ENCODE peak calls at places on chromosomes 12 and 14, in five cellular contexts. D is choroid plexus epithelial cell, A is brain microvascular endothelial cell, U is astrocyte of the spinal cord, H is AG10803. K is an unnamed sample.

GRCh38 chr12:99611117-99611516 is 36.4 kb upstream of the GARIN6 start:
- DNase-seq in A (no peak), U (no peak), H (no peak), D (no peak), K (no peak)

GRCh38 chr12:95118138-95118787 is 44.8 kb upstream of the NR2C1 start:
- DNase-seq in D (peak; percentile 69), U (peak; percentile 81), A (peak; percentile 75), H (peak; percentile 92), K (no peak)

GRCh38 chr14:102726191-102726949 is 50.9 kb upstream of the TRAF3 start:
- DNase-seq in D (no peak), A (no peak), H (no peak), U (no peak), K (no peak)

GRCh38 chr12:123856681-123857080 is 94.6 kb downstream of the DNAH10 start:
- DNase-seq in H (no peak), U (no peak), D (no peak), A (no peak), K (no peak)

GRCh38 chr12:112430929-112431328 is 12.2 kb downstream of the PTPN11 start:
- DNase-seq in U (no peak), D (no peak), H (no peak), A (no peak), K (no peak)

GRCh38 chr12:55612646-55613045 is 24.0 kb upstream of the OR10P1 start:
- DNase-seq in D (no peak), H (no peak), A (no peak), U (no peak), K (no peak)

GRCh38 chr12:55955800-55956508 is 9.9 kb downstream of the PMEL start:
- DNase-seq in U (peak; percentile 46), D (peak; percentile 36), H (peak; percentile 44), A (peak; percentile 47), K (no peak)

GRCh38 chr14:55773984-55774581 is 194.1 kb downstream of the KTN1 start:
- DNase-seq in U (no peak), H (no peak), D (no peak), A (no peak), K (no peak)

GRCh38 chr12:51318846-51319570 is 5.0 kb downstream of the BIN2 start:
- DNase-seq in H (no peak), D (no peak), U (no peak), A (no peak), K (peak; percentile 61)

GRCh38 chr12:75859868-75860267 is 171.7 kb downstream of the PHLDA1 start:
- DNase-seq in A (no peak), U (no peak), H (peak; percentile 60), D (no peak), K (no peak)

GRCh38 chr14:42045393-42045792 is 438.7 kb downstream of the LRFN5 start:
- DNase-seq in D (no peak), H (no peak), U (no peak), A (no peak), K (no peak)

DNA sequence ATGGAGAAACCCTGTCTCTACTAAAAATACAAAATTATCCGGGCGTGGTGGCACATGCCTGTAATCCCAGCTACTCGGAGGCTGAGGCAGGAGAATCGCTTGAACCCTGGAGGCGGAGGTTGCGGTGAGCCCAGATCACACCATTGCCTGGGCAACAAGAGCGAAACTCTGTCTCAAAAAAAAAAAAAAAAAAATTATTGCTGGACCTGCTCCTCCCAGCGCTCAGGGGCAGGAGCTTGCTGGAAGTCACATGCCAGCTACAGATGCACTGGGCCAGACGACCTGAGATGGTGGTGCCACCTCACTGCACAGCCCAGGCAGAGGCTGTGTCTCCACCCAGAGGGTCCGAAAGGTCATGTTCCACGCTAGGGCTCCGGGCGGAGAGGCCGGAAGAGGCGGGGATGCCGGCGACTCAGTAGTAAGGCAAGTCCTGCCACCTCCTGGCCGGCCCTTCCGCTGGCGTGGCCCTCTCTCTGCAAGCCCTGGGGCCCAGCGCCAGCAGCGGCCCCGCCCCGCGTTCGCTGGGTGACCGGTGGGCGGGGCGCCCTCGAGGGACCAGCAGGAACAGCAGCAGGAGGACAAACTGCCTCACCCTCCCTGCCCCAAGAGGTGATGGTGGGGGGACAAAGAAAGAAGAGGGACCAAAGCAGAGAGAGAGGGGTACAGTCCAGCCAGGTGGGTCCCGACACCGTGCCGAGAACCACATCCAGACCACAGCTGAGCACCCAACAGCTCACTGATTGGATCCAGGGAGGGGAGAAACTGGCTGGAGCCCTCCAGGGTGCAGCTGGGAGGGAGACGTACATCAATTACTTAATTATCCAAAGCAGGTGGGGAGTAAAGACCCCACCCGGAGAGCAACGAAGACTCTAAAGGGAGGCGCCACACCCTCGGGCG is 3.6 kb upstream of the RHOF start:
- DNase-seq in H (peak; percentile 88), A (peak; percentile 68), D (peak; percentile 82), U (peak; percentile 88), K (no peak)
- TF ChIP-seq CTCF in H (peak; percentile 36), A (peak; percentile 40), D (peak; percentile 41), U (peak; percentile 40), K (no peak)

GRCh38 chr12:91980345-91980744 is 165.3 kb downstream of the BTG1 start:
- DNase-seq in D (no peak), H (no peak), U (no peak), A (no peak), K (no peak)
- H3K4me3 ChIP-seq in D (no peak overlapping the region), H (no peak overlapping the region), U (no peak overlapping the region), A (no peak overlapping the region), K (no peak overlapping the region)

GRCh38 chr14:49673586-49673985 is 14.4 kb downstream of the POLE2 start:
- DNase-seq in H (no peak), U (no peak), D (no peak), A (no peak), K (no peak)

GRCh38 chr14:49679271-49679670 is 8.7 kb downstream of the POLE2 start:
- DNase-seq in A (no peak), H (no peak), D (no peak), U (peak; percentile 17), K (no peak)

DNA sequence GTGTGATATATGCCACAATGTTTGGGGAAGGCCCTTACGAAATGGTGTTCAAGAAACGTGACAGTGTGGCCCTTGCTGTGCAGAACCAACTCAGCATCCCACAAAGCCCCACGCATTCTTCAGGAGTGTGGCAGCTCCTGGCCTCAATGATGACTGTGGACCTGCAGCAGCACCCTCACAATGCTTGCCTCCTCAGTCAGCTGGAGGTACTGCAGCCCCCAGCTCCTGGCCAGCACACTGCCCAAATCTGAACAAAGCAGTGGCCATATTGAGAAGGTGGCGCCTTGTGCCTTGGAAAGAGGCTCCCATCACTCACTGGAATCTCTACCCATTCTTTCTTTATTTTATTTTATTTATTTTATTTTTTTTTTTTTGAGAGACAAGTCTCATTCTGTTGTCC is 10.4 kb downstream of the POLE2 start:
- DNase-seq in H (no peak), D (peak; percentile 14), U (no peak), A (no peak), K (no peak)
- TF ChIP-seq CTCF in H (peak; percentile 9), D (peak; percentile 38), U (no peak), A (peak; percentile 38), K (peak; percentile 43)

GRCh38 chr12:31650927-31651326 is 8.6 kb upstream of the ETFBKMT start:
- DNase-seq in U (no peak), A (no peak), H (peak; percentile 33), D (no peak), K (no peak)

GRCh38 chr12:31647106-31647505 is 12.4 kb upstream of the ETFBKMT start:
- DNase-seq in D (no peak), H (no peak), A (no peak), U (no peak), K (no peak)

GRCh38 chr12:31655208-31655607 is 4.3 kb upstream of the ETFBKMT start:
- DNase-seq in H (no peak), D (no peak), U (no peak), A (no peak), K (no peak)

GRCh38 chr12:31655792-31656191 is 3.7 kb upstream of the ETFBKMT start:
- DNase-seq in U (no peak), D (no peak), A (no peak), H (no peak), K (no peak)

DNA sequence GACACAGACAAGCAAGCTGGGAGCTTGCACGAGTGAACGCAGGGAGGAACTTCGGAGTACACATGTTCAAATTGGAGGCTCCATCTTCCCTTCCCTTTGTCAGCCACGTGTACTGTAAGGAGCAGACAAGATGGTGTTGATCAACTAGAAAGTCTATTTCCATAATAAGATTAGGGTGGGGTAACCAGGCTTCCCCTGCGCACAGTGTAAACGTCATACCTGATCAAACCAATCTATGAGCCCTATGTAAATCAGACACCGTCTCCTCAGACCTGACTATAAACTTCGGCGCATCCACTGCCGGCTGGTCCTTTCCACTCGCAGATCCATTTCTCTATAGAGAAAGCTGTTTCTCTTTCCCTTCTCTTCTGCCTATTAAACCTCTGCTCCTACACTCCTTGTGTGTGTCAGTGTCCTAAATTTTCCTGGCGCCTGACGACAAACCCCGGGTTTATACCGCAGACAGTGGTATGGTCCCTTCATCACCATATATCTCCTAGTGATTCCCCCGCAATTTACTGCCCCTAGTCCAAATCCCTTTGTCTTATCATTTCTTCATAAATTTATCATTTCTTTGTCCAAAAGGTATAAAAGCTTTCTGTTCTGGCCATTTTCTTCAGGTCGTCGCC is 7.5 kb upstream of the ETFBKMT start:
- DNase-seq in D (no peak), A (no peak), H (peak; percentile 82), U (no peak), K (no peak)
- H3K4me3 ChIP-seq in D (no peak overlapping the region), A (no peak overlapping the region), H (peak overlapping the region; percentile 51), U (no peak overlapping the region), K (no peak overlapping the region)

GRCh38 chr12:132217371-132217770 is 73.1 kb downstream of the NOC4L start:
- DNase-seq in H (no peak), D (no peak), A (no peak), U (no peak), K (no peak)

GRCh38 chr12:132218915-132219314 is 74.7 kb downstream of the NOC4L start:
- DNase-seq in U (no peak), A (no peak), D (peak; percentile 14), H (no peak), K (no peak)

GRCh38 chr12:132218519-132218860 is 74.2 kb downstream of the NOC4L start:
- DNase-seq in H (no peak), A (no peak), U (no peak), D (no peak), K (no peak)

GRCh38 chr12:132217800-132218518 is 73.7 kb downstream of the NOC4L start:
- DNase-seq in D (no peak), A (no peak), H (no peak), U (no peak), K (no peak)

DNA sequence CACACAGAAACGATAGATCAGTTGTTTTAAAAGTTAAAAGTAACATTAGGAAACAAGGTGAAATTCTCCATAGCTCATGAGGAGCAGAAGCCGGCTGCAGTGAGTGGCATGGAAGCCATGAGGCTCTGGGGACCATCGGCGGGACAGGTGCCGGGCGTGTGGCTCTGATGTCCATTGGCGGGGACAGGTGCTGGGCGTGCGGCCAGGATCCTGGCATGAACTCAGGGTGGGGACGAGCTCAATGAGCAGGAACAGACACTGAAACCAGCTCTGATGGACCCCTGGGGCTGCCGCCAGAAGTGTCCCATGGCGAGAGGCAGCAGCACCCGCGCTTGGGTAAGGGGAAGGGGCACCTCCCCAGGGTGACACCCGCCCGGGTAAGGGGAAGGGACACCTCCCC is 75.1 kb downstream of the NOC4L start:
- DNase-seq in H (no peak), A (no peak), D (no peak), U (no peak), K (no peak)
- TF ChIP-seq CTCF in H (no peak), A (no peak), D (no peak), U (no peak), K (no peak)

GRCh38 chr12:60195483-60195882 is 599.7 kb downstream of the SLC16A7 start:
- DNase-seq in D (no peak), U (no peak), A (no peak), H (no peak), K (no peak)
- H3K4me3 ChIP-seq in D (no peak overlapping the region), U (no peak overlapping the region), A (no peak overlapping the region), H (no peak overlapping the region), K (no peak overlapping the region)